ENCODE peak calls at places on chromosome 6, in nine cellular contexts. Q is astrocyte of the spinal cord, C is heart right ventricle, M is endothelial cell, D is omental fat pad, A is neural crest cell, F is Peyer's patch, P is hepatocyte, V is fibroblast of mammary gland. Y is an unnamed sample.

GRCh38 chr6:20403766-20404640 is 2.3 kb downstream of the E2F3 start:
- DNase-seq in Q (peak), C (peak), M (no peak), D (no peak), A (peak), F (peak), P (peak), V (peak), Y (no peak)

GRCh38 chr6:138007014-138007472 is 100.2 kb downstream of the PERP start:
- DNase-seq in Q (peak), C (no peak), M (peak), D (no peak), A (no peak), F (peak), P (peak), V (peak), Y (no peak)

GRCh38 chr6:43972915-43973304 is 154.3 kb downstream of the MRPL14 start:
- DNase-seq in Q (peak), C (peak), M (no peak), D (peak), A (no peak), F (peak), P (peak), V (peak), Y (peak)

GRCh38 chr6:21500314-21500713 is 93.2 kb upstream of the SOX4 start:
- DNase-seq in Q (no peak), C (no peak), M (no peak), D (no peak), A (no peak), F (no peak), P (no peak), V (no peak), Y (no peak)

GRCh38 chr6:38391909-38392614 is 247.7 kb downstream of the BTBD9 start:
- DNase-seq in Q (peak), C (no peak), M (no peak), D (no peak), A (no peak), F (no peak), P (peak), V (peak), Y (no peak)

GRCh38 chr6:145904391-145904790 is 59.8 kb downstream of the SHPRH start:
- DNase-seq in Q (no peak), C (no peak), M (no peak), D (no peak), A (no peak), F (no peak), P (no peak), V (no peak), Y (no peak)

GRCh38 chr6:170135461-170135820 is 155.4 kb downstream of the DLL1 start:
- DNase-seq in Q (no peak), C (no peak), M (no peak), D (no peak), A (no peak), F (no peak), P (no peak), V (no peak), Y (no peak)

GRCh38 chr6:148423601-148424270 is 81.1 kb downstream of the SASH1 start:
- DNase-seq in Q (no peak), C (no peak), M (no peak), D (no peak), A (no peak), F (no peak), P (no peak), V (no peak), Y (no peak)

GRCh38 chr6:21166754-21167153 is 426.8 kb upstream of the SOX4 start:
- DNase-seq in Q (no peak), C (no peak), M (no peak), D (no peak), A (no peak), F (no peak), P (no peak), V (no peak), Y (no peak)

GRCh38 chr6:120534954-120535353 is 799.3 kb downstream of the TBC1D32 start:
- DNase-seq in Q (no peak), C (no peak), M (no peak), D (no peak), A (no peak), F (no peak), P (no peak), V (no peak), Y (no peak)

GRCh38 chr6:31729979-31730630 is 1.0 kb upstream of the DDAH2 start:
- DNase-seq in Q (peak), C (peak), M (peak), D (peak), A (peak), F (peak), P (peak), V (peak), Y (peak)

GRCh38 chr6:29641430-29642213 is 8.6 kb upstream of the GABBR1 start:
- DNase-seq in Q (no peak), C (no peak), M (no peak), D (no peak), A (no peak), F (peak), P (no peak), V (no peak), Y (no peak)

GRCh38 chr6:128432394-128432793 is 88.0 kb downstream of the PTPRK start:
- DNase-seq in Q (peak), C (no peak), M (no peak), D (no peak), A (no peak), F (no peak), P (no peak), V (peak), Y (no peak)

GRCh38 chr6:133888931-133889556 is at the start of gene TCF21:
- DNase-seq in Q (peak), C (peak), M (no peak), D (no peak), A (no peak), F (peak), P (peak), V (no peak), Y (peak)

GRCh38 chr6:24933868-24934401 is 1.8 kb downstream of the RIPOR2 start:
- DNase-seq in Q (no peak), C (no peak), M (peak), D (no peak), A (no peak), F (peak), P (peak), V (peak), Y (no peak)

GRCh38 chr6:44342052-44342451 is 398 bp upstream of the SPATS1 start:
- DNase-seq in Q (no peak), C (no peak), M (no peak), D (no peak), A (no peak), F (no peak), P (no peak), V (no peak), Y (no peak)

GRCh38 chr6:39008737-39009136 is 39.8 kb upstream of the GLP1R start:
- DNase-seq in Q (no peak), C (no peak), M (no peak), D (no peak), A (no peak), F (no peak), P (no peak), V (no peak), Y (no peak)

GRCh38 chr6:159871911-159872310 is 18.9 kb upstream of the MAS1 start:
- DNase-seq in Q (no peak), C (no peak), M (no peak), D (no peak), A (no peak), F (no peak), P (no peak), V (peak), Y (no peak)

GRCh38 chr6:167705211-167705750 is 121.4 kb upstream of the AFDN start:
- DNase-seq in Q (no peak), C (no peak), M (no peak), D (no peak), A (no peak), F (peak), P (no peak), V (no peak), Y (no peak)

GRCh38 chr6:55182016-55182650 is 7.8 kb downstream of the HCRTR2 start:
- DNase-seq in Q (no peak), C (no peak), M (no peak), D (no peak), A (no peak), F (no peak), P (no peak), V (no peak), Y (no peak)

GRCh38 chr6:5752282-5752681 is 254.4 kb downstream of the NRN1 start:
- DNase-seq in Q (peak), C (no peak), M (no peak), D (no peak), A (no peak), F (no peak), P (no peak), V (peak), Y (no peak)

GRCh38 chr6:150940951-150941350 is 75.4 kb downstream of the MTHFD1L start:
- DNase-seq in Q (peak), C (no peak), M (no peak), D (no peak), A (no peak), F (no peak), P (no peak), V (peak), Y (no peak)

GRCh38 chr6:135722182-135722581 is 129.3 kb upstream of the PDE7B start:
- DNase-seq in Q (no peak), C (no peak), M (no peak), D (no peak), A (no peak), F (no peak), P (no peak), V (peak), Y (no peak)

GRCh38 chr6:83185096-83185495 is 8.0 kb downstream of the PGM3 start:
- DNase-seq in Q (no peak), C (no peak), M (no peak), D (no peak), A (no peak), F (no peak), P (no peak), V (no peak), Y (no peak)

GRCh38 chr6:2839195-2839981 is 2.3 kb downstream of the SERPINB1 start:
- DNase-seq in Q (peak), C (no peak), M (no peak), D (no peak), A (no peak), F (no peak), P (peak), V (peak), Y (no peak)

GRCh38 chr6:157405986-157406385 is 25.0 kb downstream of the ZDHHC14 start:
- DNase-seq in Q (peak), C (no peak), M (no peak), D (no peak), A (no peak), F (no peak), P (peak), V (peak), Y (no peak)

GRCh38 chr6:21665436-21666199 is 72.1 kb downstream of the SOX4 start:
- DNase-seq in Q (no peak), C (peak), M (peak), D (no peak), A (peak), F (no peak), P (peak), V (no peak), Y (no peak)

GRCh38 chr6:113813207-113813606 is 43.9 kb upstream of the MARCKS start:
- DNase-seq in Q (peak), C (no peak), M (no peak), D (no peak), A (no peak), F (no peak), P (no peak), V (peak), Y (no peak)

GRCh38 chr6:56953597-56954388 is 1.1 kb upstream of the BEND6 start:
- DNase-seq in Q (no peak), C (no peak), M (peak), D (no peak), A (no peak), F (no peak), P (peak), V (peak), Y (no peak)

DNA sequence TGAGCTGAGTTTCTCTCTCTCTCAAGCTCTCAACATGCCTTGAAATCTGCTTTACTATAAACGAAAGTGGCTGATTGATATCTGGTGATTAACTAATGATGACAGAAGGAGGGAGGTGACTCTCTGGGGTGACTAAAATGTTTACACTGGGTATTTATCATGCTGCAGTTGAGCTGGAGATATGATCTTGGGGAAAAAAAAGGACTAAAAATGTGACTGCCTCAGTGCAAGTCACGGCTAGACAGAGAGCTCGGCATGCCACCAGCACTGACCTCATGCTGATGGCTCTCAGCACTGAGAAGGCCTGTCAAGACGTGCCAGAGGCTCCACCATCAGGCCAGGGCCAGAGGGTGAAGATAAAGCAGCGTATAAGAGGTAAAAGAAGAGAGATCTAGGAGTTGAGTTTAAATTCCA is 103.1 kb upstream of the SPACA1 start:
- DNase-seq in Q (peak), C (peak), M (no peak), D (no peak), A (no peak), F (no peak), P (peak), V (peak), Y (peak)
- TF ChIP-seq CTCF in Q (no peak), C (no peak), M (no peak), D (no peak), A (no peak), F (no peak), P (peak), V (peak), Y (no peak)

GRCh38 chr6:12506211-12506610 is 210.4 kb upstream of the PHACTR1 start:
- DNase-seq in Q (no peak), C (no peak), M (no peak), D (no peak), A (no peak), F (no peak), P (no peak), V (no peak), Y (no peak)

GRCh38 chr6:12508553-12508952 is 208.0 kb upstream of the PHACTR1 start:
- DNase-seq in Q (no peak), C (no peak), M (no peak), D (no peak), A (no peak), F (no peak), P (no peak), V (no peak), Y (no peak)

GRCh38 chr6:12507641-12508040 is 208.9 kb upstream of the PHACTR1 start:
- DNase-seq in Q (no peak), C (no peak), M (no peak), D (no peak), A (no peak), F (no peak), P (no peak), V (no peak), Y (no peak)

GRCh38 chr6:12509060-12509459 is 207.5 kb upstream of the PHACTR1 start:
- DNase-seq in Q (no peak), C (no peak), M (no peak), D (no peak), A (no peak), F (no peak), P (no peak), V (no peak), Y (no peak)

DNA sequence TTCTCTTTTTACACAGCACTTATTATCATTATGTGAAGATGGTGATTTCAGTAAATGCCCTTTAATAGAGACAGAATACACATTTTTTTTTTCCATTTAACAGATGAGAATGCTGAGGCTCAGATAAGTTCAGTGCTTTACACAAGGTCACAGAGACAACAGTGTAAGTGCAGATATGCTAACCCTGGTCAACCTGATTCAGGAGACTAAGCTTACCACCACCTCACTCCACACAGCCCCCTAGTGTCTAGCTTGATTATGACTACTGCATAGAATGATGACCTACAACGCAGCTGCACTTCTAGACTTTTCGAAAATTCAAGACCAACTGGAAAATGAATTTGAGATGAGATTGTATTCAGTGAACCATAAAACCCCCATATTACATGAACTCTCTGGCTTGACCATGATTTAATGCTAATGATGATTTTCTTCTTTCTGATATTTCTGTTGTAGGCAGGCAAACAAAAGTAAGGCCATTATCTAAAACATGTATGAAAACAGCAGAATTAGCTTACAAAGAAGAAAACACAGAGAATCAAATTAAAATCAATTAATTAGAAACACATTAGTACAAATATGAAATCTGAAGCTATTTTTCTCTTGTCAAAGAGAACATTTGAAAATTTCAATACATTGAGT is 212.1 kb upstream of the PHACTR1 start:
- DNase-seq in Q (no peak), C (no peak), M (peak), D (no peak), A (no peak), F (peak), P (peak), V (peak), Y (no peak)
- TF ChIP-seq CTCF in Q (peak), C (peak), M (peak), D (no peak), A (peak), F (no peak), P (peak), V (peak), Y (no peak)

DNA sequence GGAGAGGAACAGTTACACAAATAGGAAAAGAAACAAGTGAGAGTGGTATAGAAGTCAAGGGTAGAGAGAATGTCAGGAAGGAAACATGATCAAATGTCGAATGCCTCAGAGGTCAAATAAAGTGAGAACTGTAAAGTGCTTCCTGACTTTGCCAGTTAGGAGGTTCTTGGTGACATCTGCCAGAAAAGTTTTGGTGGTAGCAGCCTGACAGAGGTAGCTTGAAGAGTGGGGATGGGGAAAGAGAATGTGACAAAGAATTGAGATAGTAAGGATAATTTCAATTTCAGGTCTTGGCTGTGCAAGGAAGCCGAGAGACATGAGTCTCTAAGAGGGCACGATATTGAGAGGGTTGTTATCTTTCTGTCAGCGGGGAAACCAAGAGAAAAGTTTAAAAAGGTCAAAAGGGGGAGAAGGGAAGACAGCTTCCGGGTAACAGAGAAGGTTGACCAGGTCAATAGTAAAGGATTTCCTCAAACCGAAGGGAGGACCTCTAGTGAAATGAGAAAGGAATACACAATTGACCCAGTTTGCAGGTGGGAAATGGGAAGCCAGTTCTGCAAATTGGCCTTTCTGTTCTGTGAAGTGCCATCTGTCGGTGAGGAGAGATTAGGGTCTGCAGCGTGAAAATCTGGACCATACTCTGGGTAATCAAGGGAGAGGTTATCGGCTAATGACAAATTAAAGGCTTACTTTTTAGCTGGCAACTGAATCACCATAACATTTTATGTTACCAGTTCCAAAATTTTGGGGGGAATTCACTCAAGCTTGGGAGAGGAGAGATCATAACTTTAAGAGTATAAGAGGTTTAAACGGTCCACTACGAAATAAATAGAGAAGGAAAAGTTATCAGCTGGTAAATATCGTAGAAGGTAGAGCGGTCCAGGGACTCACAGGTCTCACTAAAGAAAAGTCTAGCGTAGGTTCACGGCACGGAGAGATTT is 973 bp upstream of the BRD2 start:
- DNase-seq in Q (peak), C (peak), M (peak), D (no peak), A (no peak), F (peak), P (peak), V (peak), Y (no peak)
- TF ChIP-seq CTCF in Q (peak), C (peak), M (no peak), D (no peak), A (peak), F (peak), P (peak), V (peak), Y (peak)

GRCh38 chr6:900716-901605 is 208.0 kb upstream of the EXOC2 start:
- DNase-seq in Q (no peak), C (no peak), M (no peak), D (no peak), A (no peak), F (no peak), P (peak), V (no peak), Y (no peak)

GRCh38 chr6:894274-894673 is 201.3 kb upstream of the EXOC2 start:
- DNase-seq in Q (no peak), C (no peak), M (peak), D (no peak), A (no peak), F (no peak), P (no peak), V (no peak), Y (no peak)

GRCh38 chr6:901696-902455 is 208.9 kb upstream of the EXOC2 start:
- DNase-seq in Q (no peak), C (no peak), M (no peak), D (no peak), A (no peak), F (no peak), P (peak), V (no peak), Y (no peak)

DNA sequence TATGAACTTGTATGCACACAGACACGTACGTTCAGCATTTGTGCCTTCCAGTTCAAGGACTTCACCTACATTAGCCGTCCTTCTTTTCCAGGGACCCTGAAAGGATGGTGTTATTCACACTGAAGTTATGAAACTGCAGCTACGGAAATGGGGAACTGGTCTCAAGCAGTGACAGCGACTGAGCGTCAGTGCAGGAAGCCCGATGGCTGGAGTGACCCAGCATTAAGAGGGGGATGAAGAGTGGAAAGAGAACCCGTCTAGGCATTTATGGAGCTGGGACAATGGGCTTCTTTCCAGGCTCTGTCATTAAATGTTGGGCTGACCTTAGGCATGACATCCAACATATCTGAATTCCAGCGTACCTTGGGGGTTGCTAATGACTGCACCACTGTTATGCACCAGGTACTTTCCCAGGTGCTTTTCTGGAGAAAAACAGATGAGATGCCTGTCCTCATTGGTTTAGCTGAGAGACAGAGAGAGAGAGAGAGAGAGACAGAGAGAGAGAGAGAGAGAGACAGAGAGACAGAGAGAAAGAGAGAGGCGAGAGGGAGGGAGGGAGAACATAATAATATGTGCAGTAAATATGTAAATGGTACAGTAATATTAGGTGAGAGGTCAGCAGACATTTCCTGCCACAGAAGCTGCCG is 204.7 kb upstream of the EXOC2 start:
- DNase-seq in Q (no peak), C (no peak), M (no peak), D (no peak), A (no peak), F (no peak), P (no peak), V (no peak), Y (no peak)
- TF ChIP-seq CTCF in Q (no peak), C (no peak), M (no peak), D (no peak), A (no peak), F (no peak), P (no peak), V (no peak), Y (no peak)

GRCh38 chr6:73734843-73735453 is 38.9 kb downstream of the CD109 start:
- DNase-seq in Q (no peak), C (no peak), M (no peak), D (no peak), A (no peak), F (no peak), P (no peak), V (no peak), Y (no peak)
- TF ChIP-seq CTCF in Q (no peak), C (no peak), M (no peak), D (no peak), A (no peak), F (no peak), P (no peak), V (no peak), Y (no peak)